ENCODE peak calls at places on chromosome 10, in seven cellular contexts. W is midbrain; O is NCI-H510A treated with DMSO at 0.1 percent for 48 hours; S is activated naive CD4-positive, alpha-beta T cell; L is AG04450; P is left cardiac atrium; F is stimulated activated CD8-positive, alpha-beta memory T cell treated with anti-CD3 and anti-CD28 coated beads, Interleukin-4, amount 100 ng/mL, for 48 hours. Y is an unnamed sample.

GRCh38 chr10:25869067-25869591 is 64.9 kb upstream of the MYO3A start:
- DNase-seq in W (no peak), S (no peak), O (no peak), P (no peak), L (no peak), F (no peak), Y (no peak)

GRCh38 chr10:67606572-67606971 is 89.4 kb downstream of the CTNNA3 start:
- DNase-seq in W (no peak), O (no peak), S (no peak), P (no peak), F (no peak), L (peak; percentile 53), Y (no peak)

GRCh38 chr10:47288916-47289495 is 11.0 kb upstream of the GDF10 start:
- DNase-seq in O (no peak), P (no peak), W (no peak), F (peak; percentile 10), S (no peak), L (no peak), Y (no peak)

GRCh38 chr10:27413387-27413786 is 90.7 kb upstream of the RAB18 start:
- DNase-seq in S (no peak), W (no peak), P (no peak), L (no peak), O (no peak), F (no peak), Y (peak; percentile 45)

GRCh38 chr10:108439397-108439796 is 1274.9 kb upstream of the SORCS1 start:
- DNase-seq in F (no peak), P (no peak), W (no peak), L (no peak), O (no peak), S (no peak), Y (no peak)

GRCh38 chr10:34748767-34749166 is 66.3 kb downstream of the PARD3 start:
- DNase-seq in O (no peak), L (no peak), P (no peak), F (no peak), W (no peak), S (no peak), Y (no peak)

GRCh38 chr10:13949844-13950542 is 363.2 kb downstream of the PRPF18 start:
- DNase-seq in O (no peak), P (no peak), W (no peak), S (no peak), F (no peak), L (peak; percentile 33), Y (no peak)

GRCh38 chr10:120688928-120689327 is 162.2 kb upstream of the WDR11 start:
- DNase-seq in P (no peak), F (no peak), W (no peak), L (no peak), S (no peak), O (no peak), Y (no peak)

GRCh38 chr10:15472008-15472407 is 100.9 kb upstream of the FAM171A1 start:
- DNase-seq in W (no peak), O (no peak), L (no peak), P (no peak), F (no peak), S (no peak), Y (no peak)

GRCh38 chr10:43396928-43397624 is 11.9 kb downstream of the HNRNPF start:
- DNase-seq in S (peak; percentile 46), W (peak; percentile 79), O (peak; percentile 65), F (peak; percentile 89), L (no peak), P (peak; percentile 91), Y (peak; percentile 94)

GRCh38 chr10:42781893-42782445 is 626 bp upstream of the BMS1 start:
- DNase-seq in L (no peak), W (no peak), P (peak; percentile 41), F (peak; percentile 33), O (no peak), S (no peak), Y (peak; percentile 24)

GRCh38 chr10:70357447-70358035 is 24.9 kb downstream of the LRRC20 start:
- DNase-seq in W (no peak), S (no peak), P (no peak), F (no peak), O (no peak), L (no peak), Y (no peak)

GRCh38 chr10:17989908-17990767 is 38.4 kb downstream of the SLC39A12 start:
- DNase-seq in L (no peak), P (no peak), S (no peak), F (no peak), W (no peak), O (no peak), Y (no peak)

GRCh38 chr10:122062831-122063674 is 74.1 kb downstream of the TACC2 start:
- DNase-seq in P (peak; percentile 88), S (no peak), W (no peak), F (no peak), O (peak; percentile 97), L (peak; percentile 45), Y (peak; percentile 91)

GRCh38 chr10:114684822-114685209 is 26.7 kb upstream of the ABLIM1 start:
- DNase-seq in P (no peak), L (peak; percentile 39), O (no peak), F (no peak), W (no peak), S (no peak), Y (no peak)

GRCh38 chr10:6920072-6921019 is 340.3 kb upstream of the PRKCQ start:
- DNase-seq in O (no peak), P (peak; percentile 70), W (peak; percentile 86), F (peak; percentile 85), S (peak; percentile 41), L (no peak), Y (peak; percentile 81)

GRCh38 chr10:43407148-43407575 is 1.8 kb downstream of the HNRNPF start:
- DNase-seq in S (peak; percentile 32), W (peak; percentile 47), F (peak; percentile 73), O (no peak), L (no peak), P (peak; percentile 71), Y (peak; percentile 86)

GRCh38 chr10:94178475-94179251 is 184.1 kb downstream of the NOC3L start:
- DNase-seq in W (no peak), P (no peak), F (no peak), S (no peak), L (no peak), O (no peak), Y (no peak)

GRCh38 chr10:103671561-103671960 is 178.1 kb downstream of the NEURL1 start:
- DNase-seq in W (no peak), L (no peak), S (no peak), O (no peak), P (no peak), F (no peak), Y (peak; percentile 69)

GRCh38 chr10:59674211-59674836 is 35.3 kb downstream of the SLC16A9 start:
- DNase-seq in W (no peak), O (no peak), S (no peak), L (no peak), F (no peak), P (no peak), Y (no peak)

GRCh38 chr10:119341236-119342016 is 134.1 kb downstream of the GRK5 start:
- DNase-seq in F (peak; percentile 72), O (no peak), P (peak; percentile 65), S (no peak), L (no peak), W (no peak), Y (peak; percentile 62)

GRCh38 chr10:50621981-50622496 is 1.7 kb downstream of the SGMS1 start:
- DNase-seq in F (peak; percentile 69), S (peak; percentile 37), O (peak; percentile 46), P (peak; percentile 99), W (peak; percentile 87), L (peak; percentile 91), Y (peak; percentile 98)

GRCh38 chr10:111084346-111085255 is 7.8 kb downstream of the ADRA2A start:
- DNase-seq in S (no peak), P (no peak), O (no peak), F (no peak), L (no peak), W (no peak), Y (no peak)

GRCh38 chr10:106436123-106436740 is 728.3 kb downstream of the SORCS1 start:
- DNase-seq in W (peak; percentile 28), S (no peak), O (no peak), P (no peak), F (no peak), L (no peak), Y (no peak)

GRCh38 chr10:121696854-121697253 is 98.6 kb upstream of the FGFR2 start:
- DNase-seq in O (no peak), F (peak; percentile 71), L (no peak), S (no peak), P (no peak), W (no peak), Y (no peak)

GRCh38 chr10:122567056-122567660 is 6.6 kb downstream of the DMBT1 start:
- DNase-seq in L (no peak), P (no peak), W (no peak), F (peak; percentile 69), O (peak; percentile 5), S (no peak), Y (no peak)

GRCh38 chr10:112663181-112663879 is 216.3 kb downstream of the VTI1A start:
- DNase-seq in O (no peak), P (no peak), L (no peak), F (no peak), S (no peak), W (no peak), Y (no peak)

GRCh38 chr10:89978081-89978480 is 276.7 kb downstream of the KIF20B start:
- DNase-seq in L (no peak), W (no peak), P (no peak), O (no peak), F (no peak), S (no peak), Y (no peak)

GRCh38 chr10:96612052-96612830 is 25.4 kb upstream of the TM9SF3 start:
- DNase-seq in W (no peak), S (no peak), P (no peak), F (no peak), O (peak; percentile 33), L (no peak), Y (no peak)

GRCh38 chr10:131697461-131698128 is 203.2 kb upstream of the PPP2R2D start:
- DNase-seq in S (no peak), L (no peak), P (no peak), O (peak; percentile 13), W (no peak), F (no peak), Y (no peak)

GRCh38 chr10:77812741-77813140 is 113.8 kb downstream of the DLG5 start:
- DNase-seq in W (no peak), P (no peak), O (no peak), S (no peak), F (no peak), L (no peak), Y (no peak)

GRCh38 chr10:129960493-129961273 is 3.4 kb downstream of the EBF3 start:
- DNase-seq in O (no peak), F (no peak), P (no peak), W (no peak), S (no peak), L (no peak), Y (no peak)

GRCh38 chr10:78896169-78896931 is 172.4 kb upstream of the ZMIZ1 start:
- DNase-seq in S (no peak), W (no peak), P (no peak), F (no peak), O (peak; percentile 21), L (no peak), Y (peak; percentile 69)

GRCh38 chr10:98096731-98097130 is 37.7 kb upstream of the R3HCC1L start:
- DNase-seq in L (no peak), W (no peak), F (no peak), O (no peak), S (no peak), P (no peak), Y (no peak)

GRCh38 chr10:49161411-49161997 is 26.7 kb downstream of the TMEM273 start:
- DNase-seq in O (peak; percentile 6), L (no peak), P (no peak), S (no peak), F (no peak), W (peak; percentile 33), Y (no peak)

GRCh38 chr10:130137659-130138478 is 1.7 kb downstream of the GLRX3 start:
- DNase-seq in P (no peak), F (no peak), O (no peak), S (no peak), W (no peak), L (no peak), Y (no peak)

GRCh38 chr10:91604936-91605534 is 27.8 kb downstream of the PPP1R3C start:
- DNase-seq in F (no peak), O (no peak), S (no peak), P (no peak), L (no peak), W (no peak), Y (no peak)

GRCh38 chr10:26723016-26723415 is 25.5 kb downstream of the PDSS1 start:
- DNase-seq in S (no peak), L (no peak), O (no peak), F (no peak), P (no peak), W (no peak), Y (no peak)

Y was measured in right cardiac atrium.